ENCODE peak calls at places on chromosomes 4 and X, in nine cellular contexts. S is heart left ventricle, C is suprapubic skin, N is spleen, Y is stomach, Q is NB4, M is A549, V is lower leg skin, H is GM12878. T is an unnamed sample.

GRCh38 chr4:5676763-5677162 is 31.6 kb downstream of the EVC2 start:
- DNase-seq in S (no peak), C (no peak), N (no peak), Y (no peak), Q (no peak), M (no peak), V (peak; percentile 54), H (no peak), T (no peak)

GRCh38 chr4:86878640-86879039 is 13.6 kb downstream of the C4orf36 start:
- DNase-seq in S (no peak), C (no peak), N (no peak), Y (no peak), Q (no peak), M (no peak), V (no peak), H (no peak), T (no peak)

GRCh38 chr4:99811850-99812249 is 4.8 kb upstream of the DAPP1 start:
- DNase-seq in S (no peak), C (no peak), N (no peak), Y (no peak), Q (peak; percentile 75), M (no peak), V (no peak), H (no peak), T (no peak)

GRCh38 chr4:74166135-74166534 is 8.2 kb downstream of the MTHFD2L start:
- DNase-seq in S (no peak), C (no peak), N (no peak), Y (no peak), Q (peak; percentile 39), M (no peak), V (no peak), H (no peak), T (no peak)

GRCh38 chr4:154618708-154619315 is 6.4 kb upstream of the FGG start:
- DNase-seq in S (no peak), C (no peak), N (no peak), Y (peak; percentile 70), Q (peak; percentile 52), M (peak; percentile 35), V (no peak), H (peak; percentile 21), T (no peak)

GRCh38 chrX:130171446-130172126 is at the start of gene RAB33A:
- DNase-seq in S (peak; percentile 16), C (no peak), N (peak; percentile 82), Y (no peak), Q (peak; percentile 28), M (no peak), V (peak; percentile 87), H (no peak), T (no peak)

GRCh38 chrX:85611926-85612325 is 232.5 kb upstream of the POF1B start:
- DNase-seq in S (no peak), C (no peak), N (no peak), Y (no peak), Q (peak; percentile 15), M (peak; percentile 2), V (no peak), H (no peak), T (no peak)

GRCh38 chr4:51870441-51871188 is 27.7 kb downstream of the DCUN1D4 start:
- DNase-seq in S (no peak), C (no peak), N (no peak), Y (no peak), Q (no peak), M (no peak), V (no peak), H (no peak), T (no peak)

GRCh38 chr4:4866124-4866832 is 6.8 kb downstream of the MSX1 start:
- DNase-seq in S (no peak), C (no peak), N (peak; percentile 64), Y (no peak), Q (no peak), M (no peak), V (peak; percentile 83), H (no peak), T (no peak)

GRCh38 chr4:94307231-94307840 is 35.3 kb downstream of the HPGDS start:
- DNase-seq in S (no peak), C (no peak), N (no peak), Y (no peak), Q (no peak), M (peak; percentile 3), V (no peak), H (no peak), T (no peak)

GRCh38 chr4:72525938-72526337 is 43.1 kb downstream of the ADAMTS3 start:
- DNase-seq in S (peak; percentile 80), C (no peak), N (peak; percentile 81), Y (no peak), Q (no peak), M (no peak), V (no peak), H (no peak), T (no peak)

GRCh38 chrX:135463937-135464336 is 42.2 kb downstream of the SMIM10L2A start:
- DNase-seq in S (no peak), C (no peak), N (no peak), Y (no peak), Q (peak; percentile 10), M (no peak), V (no peak), H (no peak), T (no peak)

GRCh38 chr4:189376901-189377300 is 563.8 kb upstream of the FRG1 start:
- DNase-seq in S (no peak), C (no peak), N (no peak), Y (no peak), Q (no peak), M (no peak), V (no peak), H (no peak), T (no peak)

GRCh38 chrX:112868586-112868985 is 28.0 kb upstream of the AMOT start:
- DNase-seq in S (no peak), C (no peak), N (no peak), Y (no peak), Q (no peak), M (no peak), V (no peak), H (no peak), T (no peak)

GRCh38 chrX:77937291-77937690 is 26.8 kb downstream of the ATP7A start:
- DNase-seq in S (no peak), C (no peak), N (no peak), Y (no peak), Q (no peak), M (no peak), V (no peak), H (no peak), T (no peak)

GRCh38 chr4:139795915-139796314 is 130.3 kb downstream of the MGST2 start:
- DNase-seq in S (no peak), C (no peak), N (no peak), Y (no peak), Q (no peak), M (no peak), V (no peak), H (no peak), T (no peak)

GRCh38 chrX:100368167-100368566 is 41.9 kb downstream of the PCDH19 start:
- DNase-seq in S (no peak), C (no peak), N (no peak), Y (no peak), Q (peak; percentile 25), M (peak; percentile 5), V (no peak), H (no peak), T (no peak)

GRCh38 chr4:123871351-123871750 is 474.8 kb downstream of the SPRY1 start:
- DNase-seq in S (no peak), C (no peak), N (no peak), Y (no peak), Q (no peak), M (no peak), V (no peak), H (no peak), T (no peak)

GRCh38 chr4:113996599-113997177 is 17.2 kb upstream of the ARSJ start:
- DNase-seq in S (no peak), C (no peak), N (no peak), Y (no peak), Q (no peak), M (no peak), V (no peak), H (no peak), T (no peak)

GRCh38 chrX:40156472-40157227 is 58.9 kb upstream of the BCOR start:
- DNase-seq in S (no peak), C (no peak), N (no peak), Y (no peak), Q (no peak), M (no peak), V (no peak), H (no peak), T (no peak)
- TF ChIP-seq POLR2A in S (no peak), C (no peak), N (no peak), Y (no peak), Q (no peak), M (no peak), V (no peak), H (no peak), T (no peak)

GRCh38 chrX:40094041-40094899 is 3.5 kb downstream of the BCOR start:
- DNase-seq in S (peak; percentile 57), C (no peak), N (peak; percentile 82), Y (no peak), Q (peak; percentile 46), M (no peak), V (peak; percentile 90), H (no peak), T (no peak)
- TF ChIP-seq POLR2A in S (peak; percentile 51), C (no peak), N (no peak), Y (no peak), Q (no peak), M (no peak), V (no peak), H (no peak), T (no peak)

DNA sequence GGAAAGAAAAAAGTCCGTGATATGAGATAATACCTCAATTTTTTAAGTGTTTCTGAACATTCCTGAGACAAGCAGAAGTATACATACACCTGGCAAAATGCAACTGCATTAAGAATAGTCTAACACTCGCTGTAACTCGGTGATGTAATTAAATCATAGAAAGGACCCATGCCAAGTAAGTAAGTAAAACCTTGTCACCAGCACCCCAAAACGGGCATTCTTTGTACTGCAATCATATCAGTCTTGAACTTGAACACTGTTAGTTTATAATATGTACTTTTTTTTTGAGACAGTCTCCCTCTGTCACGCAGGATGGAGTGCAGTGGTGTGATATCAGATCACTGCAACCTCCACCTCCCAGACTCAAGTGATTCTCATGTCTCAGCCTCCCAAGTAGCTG is 47.4 kb downstream of the SMIM14 start:
- DNase-seq in S (no peak), C (no peak), N (no peak), Y (peak; percentile 32), Q (peak; percentile 32), M (peak; percentile 27), V (no peak), H (no peak), T (no peak)
- TF ChIP-seq POLR2A in S (no peak), C (no peak), N (no peak), Y (no peak), Q (no peak), M (no peak), V (no peak), H (no peak), T (no peak)

DNA sequence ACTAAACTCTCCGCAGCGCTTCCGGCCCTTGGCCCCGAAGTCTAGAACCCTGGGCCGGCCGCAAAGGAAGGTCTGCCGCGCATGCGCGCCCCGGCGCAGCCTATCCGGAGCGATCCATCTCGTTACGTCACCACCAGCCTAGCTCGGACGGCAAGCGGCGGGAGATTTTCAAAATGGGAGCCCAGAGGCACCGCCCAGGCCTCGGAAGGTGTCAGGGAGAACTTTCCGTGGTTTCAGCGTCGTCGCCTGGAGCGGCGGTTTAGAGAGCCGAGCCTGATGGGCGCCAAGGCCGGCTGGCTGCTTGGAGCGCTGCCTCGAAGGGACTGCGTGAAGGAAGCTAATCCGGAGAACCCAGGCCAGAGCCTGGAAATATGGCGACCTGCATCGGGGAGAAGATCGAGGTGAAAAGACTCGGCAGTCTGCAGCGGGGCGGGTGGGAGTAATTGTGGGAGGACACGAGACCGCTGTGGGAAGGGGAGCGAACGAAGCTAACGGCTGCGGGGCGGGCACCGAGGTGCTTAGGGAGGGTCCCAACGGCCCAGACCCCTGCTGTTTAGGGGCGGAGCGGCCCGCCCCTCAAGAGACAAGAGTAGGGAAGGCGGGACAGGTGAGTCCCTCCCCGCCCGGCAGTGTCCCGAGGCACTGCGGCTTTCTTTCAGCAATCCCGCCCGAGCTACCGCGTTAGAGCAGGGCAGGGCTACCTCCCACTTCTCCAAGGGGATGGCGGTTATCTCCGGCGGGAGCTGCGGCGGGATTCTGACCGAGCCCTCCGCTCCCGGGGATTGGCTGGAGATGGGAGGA is at the start of gene PLK4:
- DNase-seq in S (peak; percentile 96), C (peak; percentile 95), N (peak; percentile 97), Y (peak; percentile 95), Q (peak; percentile 96), M (peak; percentile 81), V (peak; percentile 99), H (peak; percentile 90), T (peak; percentile 73)
- TF ChIP-seq POLR2A in S (no peak), C (peak; percentile 42), N (peak; percentile 65), Y (no peak), Q (peak; percentile 72), M (no peak), V (no peak), H (peak; percentile 86), T (peak; percentile 63)

T was measured in H54.